ENCODE peak calls at places on chromosomes 12 and 14, in ten cellular contexts. N, G, S, A, L, K, M, I, R and B are unnamed samples.

GRCh38 chr12:86729798-86730197 is 473.6 kb upstream of the MGAT4C start:
- DNase-seq in N (no peak), G (no peak), S (no peak), A (no peak), L (no peak), K (no peak), M (no peak), I (no peak), R (no peak), B (no peak)

GRCh38 chr12:46357438-46358324 is 14.9 kb downstream of the SLC38A2 start:
- DNase-seq in N (no peak), G (no peak), S (no peak), A (peak), L (no peak), K (no peak), M (no peak), I (no peak), R (no peak), B (peak)

GRCh38 chr12:114166360-114166759 is 200.2 kb upstream of the RBM19 start:
- DNase-seq in N (no peak), G (no peak), S (no peak), A (peak), L (no peak), K (no peak), M (no peak), I (peak), R (no peak), B (no peak)

GRCh38 chr14:73295198-73295796 is 58.0 kb downstream of the PAPLN start:
- DNase-seq in N (no peak), G (peak), S (no peak), A (peak), L (no peak), K (no peak), M (no peak), I (peak), R (no peak), B (peak)

GRCh38 chr12:21773799-21774198 is 707 bp downstream of the KCNJ8 start:
- DNase-seq in N (no peak), G (no peak), S (no peak), A (peak), L (no peak), K (no peak), M (no peak), I (no peak), R (no peak), B (no peak)

GRCh38 chr12:104242546-104243206 is 27.1 kb downstream of the TXNRD1 start:
- DNase-seq in N (no peak), G (no peak), S (no peak), A (no peak), L (no peak), K (no peak), M (no peak), I (no peak), R (no peak), B (no peak)

GRCh38 chr12:94710933-94711332 is 60.6 kb upstream of the TMCC3 start:
- DNase-seq in N (peak), G (peak), S (no peak), A (peak), L (no peak), K (no peak), M (no peak), I (no peak), R (no peak), B (peak)

GRCh38 chr12:3218150-3218845 is 141.1 kb downstream of the TSPAN9 start:
- DNase-seq in N (peak), G (no peak), S (peak), A (peak), L (peak), K (peak), M (peak), I (peak), R (peak), B (peak)

GRCh38 chr14:44412858-44413569 is 94.1 kb downstream of the FSCB start:
- DNase-seq in N (no peak), G (no peak), S (no peak), A (no peak), L (no peak), K (no peak), M (no peak), I (no peak), R (no peak), B (no peak)

GRCh38 chr12:3752096-3752709 is 706 bp downstream of the CRACR2A start:
- DNase-seq in N (peak), G (peak), S (peak), A (peak), L (peak), K (peak), M (peak), I (peak), R (no peak), B (no peak)

GRCh38 chr12:92297932-92298681 is 152.5 kb upstream of the BTG1 start:
- DNase-seq in N (no peak), G (peak), S (peak), A (peak), L (no peak), K (no peak), M (no peak), I (no peak), R (no peak), B (no peak)

GRCh38 chr12:120121766-120122293 is 5.3 kb upstream of the RAB35 start:
- DNase-seq in N (no peak), G (no peak), S (no peak), A (no peak), L (no peak), K (no peak), M (no peak), I (no peak), R (no peak), B (no peak)

GRCh38 chr12:50326636-50327284 is 43.4 kb upstream of the LIMA1 start:
- DNase-seq in N (no peak), G (no peak), S (no peak), A (peak), L (peak), K (no peak), M (no peak), I (no peak), R (no peak), B (peak)

GRCh38 chr12:22262309-22262708 is 72.2 kb downstream of the ST8SIA1 start:
- DNase-seq in N (no peak), G (no peak), S (no peak), A (no peak), L (no peak), K (no peak), M (no peak), I (no peak), R (no peak), B (no peak)

GRCh38 chr12:50185496-50185895 is 18.3 kb upstream of the CERS5 start:
- DNase-seq in N (no peak), G (no peak), S (no peak), A (no peak), L (no peak), K (no peak), M (no peak), I (no peak), R (no peak), B (no peak)

GRCh38 chr14:26867171-26867757 is 269.4 kb upstream of the NOVA1 start:
- DNase-seq in N (no peak), G (no peak), S (peak), A (peak), L (peak), K (no peak), M (no peak), I (no peak), R (no peak), B (peak)

GRCh38 chr14:93060841-93061240 is 54.9 kb downstream of the ITPK1 start:
- DNase-seq in N (no peak), G (no peak), S (no peak), A (no peak), L (no peak), K (no peak), M (no peak), I (no peak), R (no peak), B (no peak)

GRCh38 chr12:80282761-80283160 is 161.3 kb upstream of the PTPRQ start:
- DNase-seq in N (no peak), G (no peak), S (no peak), A (peak), L (no peak), K (no peak), M (no peak), I (no peak), R (no peak), B (peak)

GRCh38 chr14:101047326-101047725 is 143.8 kb upstream of the RTL1 start:
- DNase-seq in N (no peak), G (no peak), S (no peak), A (no peak), L (no peak), K (no peak), M (no peak), I (no peak), R (no peak), B (no peak)

GRCh38 chr12:53200458-53201169 is 6.4 kb downstream of the ITGB7 start:
- DNase-seq in N (no peak), G (no peak), S (no peak), A (no peak), L (no peak), K (no peak), M (no peak), I (no peak), R (no peak), B (no peak)

GRCh38 chr14:29587761-29588160 is 339.9 kb downstream of the PRKD1 start:
- DNase-seq in N (no peak), G (no peak), S (no peak), A (no peak), L (no peak), K (no peak), M (no peak), I (no peak), R (no peak), B (no peak)

GRCh38 chr12:119200601-119201000 is 21.9 kb downstream of the HSPB8 start:
- DNase-seq in N (no peak), G (no peak), S (no peak), A (no peak), L (no peak), K (no peak), M (no peak), I (no peak), R (no peak), B (no peak)

GRCh38 chr14:91523972-91524371 is 13.9 kb upstream of the PPP4R3A start:
- DNase-seq in N (no peak), G (no peak), S (no peak), A (no peak), L (no peak), K (no peak), M (no peak), I (no peak), R (no peak), B (no peak)

DNA sequence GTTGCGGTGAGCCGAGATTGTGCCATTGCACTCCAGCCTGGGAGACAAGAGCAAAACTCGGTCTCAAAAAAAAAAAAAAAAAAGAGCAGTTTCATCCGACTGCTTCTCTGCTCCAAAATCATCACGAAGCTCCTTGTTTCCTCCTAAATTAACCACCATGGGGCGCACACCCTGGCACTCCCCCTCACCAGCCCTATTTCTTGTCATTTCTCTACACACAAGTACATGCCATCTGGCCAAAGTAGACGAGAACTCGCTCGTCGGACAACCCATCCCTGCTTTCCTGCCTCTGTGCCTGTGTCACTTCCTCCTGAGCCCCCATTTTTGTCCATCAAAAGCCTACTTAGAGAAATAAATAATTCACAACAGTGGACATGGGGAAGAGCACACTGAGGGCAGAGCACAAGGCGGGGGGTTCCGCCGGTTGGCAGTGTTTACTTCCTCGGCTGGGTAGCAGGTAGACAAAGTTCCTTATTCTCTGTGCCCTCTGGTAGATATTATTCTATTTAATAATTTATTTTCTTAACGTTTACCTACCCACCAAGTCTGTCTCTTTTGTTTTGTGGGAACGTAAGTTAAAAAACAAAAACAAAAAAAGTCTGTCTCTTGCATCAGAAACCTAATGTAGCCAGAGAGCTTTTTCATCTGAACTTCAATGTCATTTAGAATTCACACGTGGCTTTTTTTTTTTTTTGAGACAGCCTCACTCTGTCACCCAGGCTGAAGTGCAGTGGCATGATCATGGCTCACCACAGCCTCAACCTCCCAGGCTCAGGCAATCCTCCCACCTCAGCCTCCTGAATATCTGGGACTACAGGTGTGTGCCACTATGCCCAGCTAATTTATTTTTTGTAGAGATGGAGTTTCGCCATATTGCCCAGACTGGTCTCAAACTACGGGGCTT is 6.0 kb downstream of the VPS37B start:
- DNase-seq in N (peak), G (no peak), S (no peak), A (no peak), L (no peak), K (no peak), M (no peak), I (no peak), R (no peak), B (no peak)
- TF ChIP-seq CTCF in N (no peak), G (no peak), S (no peak), A (no peak), L (no peak), K (no peak), M (no peak), I (no peak), R (no peak), B (no peak)

GRCh38 chr14:94770251-94770749 is 387 bp upstream of the GSC start:
- DNase-seq in N (no peak), G (no peak), S (no peak), A (no peak), L (no peak), K (no peak), M (no peak), I (no peak), R (no peak), B (no peak)

GRCh38 chr14:94770815-94771190 is 890 bp upstream of the GSC start:
- DNase-seq in N (no peak), G (no peak), S (no peak), A (no peak), L (no peak), K (no peak), M (no peak), I (no peak), R (no peak), B (no peak)

GRCh38 chr14:94768141-94768520 is 1.8 kb downstream of the GSC start:
- DNase-seq in N (no peak), G (no peak), S (no peak), A (no peak), L (no peak), K (no peak), M (no peak), I (no peak), R (no peak), B (no peak)

GRCh38 chr14:94768521-94769412 is 1.1 kb downstream of the GSC start:
- DNase-seq in N (no peak), G (no peak), S (no peak), A (peak), L (no peak), K (no peak), M (no peak), I (no peak), R (no peak), B (no peak)

DNA sequence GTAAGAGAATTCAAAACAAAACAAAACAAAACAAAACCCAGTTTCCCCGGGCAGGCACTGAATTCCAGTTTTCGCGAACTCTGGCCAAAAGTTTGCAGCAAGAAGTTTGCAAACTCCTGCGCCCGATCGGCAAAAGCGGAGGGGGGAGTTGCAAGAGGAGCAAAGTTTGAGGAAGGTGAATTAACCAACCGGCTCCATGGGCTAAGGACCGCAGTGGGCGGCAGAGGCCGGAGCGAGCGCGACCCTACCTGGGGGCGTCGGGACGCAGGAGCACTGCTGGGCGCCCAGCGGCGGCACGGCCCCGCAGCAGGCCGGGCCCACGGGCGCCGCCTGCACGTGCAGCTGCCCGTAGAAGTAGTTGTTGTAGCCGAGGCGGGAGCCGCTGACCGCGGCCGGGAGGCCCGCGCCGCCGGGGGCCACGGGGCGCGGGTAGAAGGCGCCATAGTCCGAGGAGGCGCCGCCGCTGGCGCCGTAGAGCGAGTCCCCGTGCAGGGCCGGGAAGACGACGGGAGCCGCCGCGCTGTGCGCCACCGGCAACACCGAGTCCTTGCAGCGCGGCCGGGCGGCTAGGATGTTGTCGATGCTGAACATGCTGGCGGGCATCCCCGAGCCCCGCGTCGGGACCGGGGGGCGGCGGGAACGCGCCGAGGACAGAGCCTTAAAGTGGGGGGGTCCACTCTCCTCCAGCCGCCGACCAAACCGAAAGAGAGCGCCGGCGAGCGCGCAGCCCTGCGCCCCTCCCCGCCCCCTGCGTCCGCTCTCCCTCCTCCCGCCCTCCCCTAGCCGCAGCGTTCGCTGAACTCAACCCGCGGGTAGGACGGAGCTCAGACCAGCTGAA is at the start of gene GSC:
- DNase-seq in N (peak), G (no peak), S (peak), A (peak), L (peak), K (peak), M (peak), I (peak), R (peak), B (no peak)
- H3K4me3 ChIP-seq in N (no peak), G (peak), S (peak), A (peak), L (peak), K (no peak), M (peak), I (peak), R (peak), B (peak)

DNA sequence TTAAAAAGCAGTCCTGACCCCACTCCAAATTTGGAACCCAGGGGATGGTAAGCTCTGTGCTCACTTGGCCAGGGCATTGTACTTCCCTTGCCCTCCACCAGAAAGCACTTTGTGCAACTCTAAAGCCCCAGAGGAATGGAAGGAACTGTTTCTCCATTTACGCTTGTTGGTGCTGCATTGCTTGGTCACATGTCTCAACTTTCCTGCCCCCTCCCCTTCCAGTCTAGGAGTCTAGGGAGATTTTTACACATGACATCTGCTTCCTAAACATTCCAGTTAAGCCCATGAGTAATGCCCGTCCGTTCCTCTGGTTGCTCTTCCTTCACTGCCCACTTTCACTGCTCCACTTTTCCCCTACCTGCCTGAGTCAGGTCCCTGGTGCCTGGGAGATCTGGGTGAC is 92.6 kb upstream of the MAP1LC3B2 start:
- DNase-seq in N (no peak), G (no peak), S (no peak), A (peak), L (no peak), K (no peak), M (no peak), I (no peak), R (no peak), B (no peak)
- TF ChIP-seq CTCF in N (no peak), G (no peak), S (no peak), A (no peak), L (no peak), K (no peak), M (no peak), I (no peak), R (no peak), B (no peak)

DNA sequence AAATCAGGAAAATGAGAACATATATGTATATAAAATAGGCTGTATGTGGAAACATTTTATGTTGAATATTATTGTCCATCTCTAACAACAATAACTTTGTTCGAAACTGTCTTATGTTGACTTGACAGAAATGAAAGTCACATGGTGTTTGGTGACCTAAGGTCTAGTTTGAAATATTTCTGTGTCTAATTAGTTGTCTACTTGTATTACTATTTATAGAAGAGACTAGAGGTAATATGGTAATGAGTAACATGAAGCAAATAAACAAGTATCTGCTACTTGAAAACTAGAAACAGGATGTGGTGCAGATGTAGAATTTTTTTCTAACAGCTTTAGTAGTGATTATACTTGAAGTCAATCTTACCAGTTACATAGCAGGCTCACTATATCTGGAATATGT is 3.9 kb downstream of the GPHN start:
- DNase-seq in N (no peak), G (no peak), S (no peak), A (no peak), L (no peak), K (no peak), M (no peak), I (no peak), R (no peak), B (no peak)
- H3K4me3 ChIP-seq in N (no peak), G (no peak), S (no peak), A (no peak), L (no peak), K (no peak), M (no peak), I (no peak), R (no peak), B (no peak)

GRCh38 chr12:68620528-68620927 is 9.8 kb downstream of the RAP1B start:
- DNase-seq in N (no peak), G (no peak), S (no peak), A (no peak), L (no peak), K (no peak), M (no peak), I (no peak), R (no peak), B (no peak)
- TF ChIP-seq CTCF in N (no peak), G (no peak), S (no peak), A (no peak), L (no peak), K (no peak), M (no peak), I (no peak), R (no peak), B (no peak)

DNA sequence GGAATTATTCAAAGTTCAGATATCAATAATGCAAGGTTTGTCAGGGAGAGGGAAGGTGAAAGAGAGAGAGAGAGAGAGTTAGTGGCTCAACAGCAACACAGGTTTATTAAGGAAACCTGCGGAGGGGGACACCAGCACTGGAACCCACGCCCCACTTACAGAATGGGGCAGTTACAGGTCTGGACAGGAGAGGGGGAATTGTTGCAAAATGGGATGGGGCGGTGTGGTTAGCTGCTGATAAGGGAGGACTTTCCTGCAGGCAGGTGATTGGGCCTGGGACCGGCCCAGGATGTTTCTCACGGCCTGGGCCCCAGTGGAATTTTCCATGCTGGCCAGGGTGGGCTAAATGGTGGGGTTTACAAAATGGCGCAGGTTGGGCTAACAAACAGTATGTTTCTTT is 278.2 kb upstream of the SLC16A7 start:
- DNase-seq in N (no peak), G (no peak), S (no peak), A (no peak), L (no peak), K (no peak), M (no peak), I (no peak), R (no peak), B (no peak)
- H3K4me3 ChIP-seq in N (no peak), G (no peak), S (no peak), A (no peak), L (no peak), K (no peak), M (no peak), I (no peak), R (no peak), B (no peak)